ENCODE peak calls at places on chromosomes 3 and 15, in ten cellular contexts. V is dermis blood vessel endothelial cell; L is transverse colon; P is OCI-LY7; D is Caki2; S is left ventricle myocardium superior; G is stimulated activated CD4-positive, alpha-beta T cell treated with anti-CD3 and anti-CD28 coated beads, TNF-alpha, amount 100 ng/mL, for 24 hours; B is right atrium auricular region; K is WTC11; I is ACHN. J is an unnamed sample.

GRCh38 chr3:119294889-119295769 is 946 bp downstream of the ARHGAP31 start:
- DNase-seq in V (peak; percentile 60), L (peak; percentile 48), P (peak; percentile 57), D (peak; percentile 61), S (peak; percentile 66), G (no peak), B (peak; percentile 70), K (peak; percentile 52), I (peak; percentile 38), J (no peak)

GRCh38 chr3:187913617-187914033 is 168.4 kb upstream of the BCL6 start:
- DNase-seq in V (no peak), L (peak; percentile 20), P (peak; percentile 73), D (peak; percentile 63), S (no peak), G (no peak), B (no peak), K (no peak), I (no peak), J (no peak)

GRCh38 chr3:178968996-178969700 is 102.5 kb downstream of the ZMAT3 start:
- DNase-seq in V (no peak), L (no peak), P (peak; percentile 70), D (no peak), S (no peak), G (no peak), B (no peak), K (no peak), I (no peak), J (no peak)

GRCh38 chr3:51717947-51718346 is 11.1 kb downstream of the GRM2 start:
- DNase-seq in V (no peak), L (no peak), P (no peak), D (no peak), S (no peak), G (no peak), B (no peak), K (peak; percentile 3), I (no peak), J (peak; percentile 42)

GRCh38 chr3:112767777-112768176 is 78.9 kb downstream of the CD200R1L start:
- DNase-seq in V (no peak), L (no peak), P (no peak), D (no peak), S (no peak), G (no peak), B (no peak), K (no peak), I (no peak), J (no peak)

GRCh38 chr3:20041197-20041780 is 1.0 kb downstream of the KAT2B start:
- DNase-seq in V (peak; percentile 68), L (peak; percentile 91), P (peak; percentile 77), D (peak; percentile 53), S (peak; percentile 95), G (peak; percentile 61), B (peak; percentile 91), K (peak; percentile 76), I (peak; percentile 48), J (peak; percentile 94)

GRCh38 chr3:79012946-79013362 is 754.8 kb downstream of the ROBO1 start:
- DNase-seq in V (no peak), L (no peak), P (no peak), D (no peak), S (no peak), G (no peak), B (no peak), K (no peak), I (no peak), J (no peak)

GRCh38 chr15:63860161-63860954 is 26.6 kb upstream of the HERC1 start:
- DNase-seq in V (no peak), L (peak; percentile 14), P (peak; percentile 21), D (no peak), S (no peak), G (peak; percentile 9), B (no peak), K (no peak), I (no peak), J (no peak)

GRCh38 chr3:42803800-42804112 is 534 bp downstream of the HIGD1A start:
- DNase-seq in V (no peak), L (peak; percentile 39), P (peak; percentile 64), D (peak; percentile 46), S (peak; percentile 65), G (no peak), B (peak; percentile 63), K (peak; percentile 28), I (no peak), J (peak; percentile 69)

GRCh38 chr15:84595660-84596059 is 5.1 kb upstream of the ZSCAN2 start:
- DNase-seq in V (no peak), L (no peak), P (no peak), D (no peak), S (peak; percentile 44), G (no peak), B (no peak), K (no peak), I (no peak), J (no peak)

GRCh38 chr3:186596568-186597287 is 16.1 kb upstream of the AHSG start:
- DNase-seq in V (no peak), L (no peak), P (no peak), D (peak; percentile 14), S (no peak), G (no peak), B (no peak), K (no peak), I (peak; percentile 75), J (no peak)

GRCh38 chr15:55268054-55268695 is 21.4 kb downstream of the RAB27A start:
- DNase-seq in V (no peak), L (no peak), P (no peak), D (no peak), S (no peak), G (no peak), B (no peak), K (no peak), I (no peak), J (no peak)

GRCh38 chr15:32898991-32899613 is 181.3 kb downstream of the GREM1 start:
- DNase-seq in V (peak; percentile 16), L (peak; percentile 8), P (peak; percentile 68), D (no peak), S (no peak), G (no peak), B (no peak), K (peak; percentile 78), I (no peak), J (no peak)

GRCh38 chr3:14451844-14452533 is 49.6 kb downstream of the SLC6A6 start:
- DNase-seq in V (peak; percentile 87), L (peak; percentile 51), P (no peak), D (peak; percentile 85), S (peak; percentile 69), G (no peak), B (peak; percentile 78), K (no peak), I (peak; percentile 90), J (no peak)